ENCODE peak calls at places on chromosome X, in seven cellular contexts. S, Y, W, N, P, E and T are unnamed samples. For H3K36me3, the result is how much of the 10 kb centered on the place peaks cover.

GRCh38 chrX:149631293-149632165 is at the start of gene TMEM185A:
- DNase-seq in S (peak), Y (peak), W (peak), N (peak), P (peak), E (peak), T (peak)

GRCh38 chrX:17814557-17814956 is 46.5 kb downstream of the RAI2 start:
- DNase-seq in S (no peak), Y (no peak), W (no peak), N (no peak), P (no peak), E (no peak), T (no peak)

GRCh38 chrX:103831803-103832544 is at the start of gene RAB9B:
- DNase-seq in S (peak), Y (peak), W (peak), N (peak), P (peak), E (peak), T (peak)

GRCh38 chrX:15311119-15311518 is 4.3 kb downstream of the ASB11 start:
- DNase-seq in S (no peak), Y (no peak), W (no peak), N (no peak), P (no peak), E (no peak), T (no peak)

GRCh38 chrX:132270699-132271098 is 51.5 kb upstream of the RAP2C start:
- DNase-seq in S (no peak), Y (no peak), W (peak), N (peak), P (no peak), E (peak), T (no peak)

GRCh38 chrX:29661290-29661689 is 554.1 kb upstream of the MAGEB2 start:
- DNase-seq in S (no peak), Y (no peak), W (no peak), N (no peak), P (no peak), E (no peak), T (no peak)

GRCh38 chrX:111868726-111869638 is 7.0 kb upstream of the TRPC5OS start:
- DNase-seq in S (peak), Y (no peak), W (no peak), N (no peak), P (no peak), E (no peak), T (peak)

GRCh38 chrX:112058255-112058654 is 24.3 kb downstream of the TRPC5 start:
- DNase-seq in S (no peak), Y (no peak), W (no peak), N (no peak), P (no peak), E (no peak), T (no peak)

GRCh38 chrX:150361777-150362351 is 1.3 kb upstream of the MAMLD1 start:
- DNase-seq in S (peak), Y (peak), W (peak), N (no peak), P (no peak), E (no peak), T (no peak)

GRCh38 chrX:107940095-107940494 is 42.1 kb downstream of the TEX13B start:
- DNase-seq in S (no peak), Y (no peak), W (no peak), N (no peak), P (no peak), E (no peak), T (no peak)

GRCh38 chrX:115393271-115393670 is 103.8 kb downstream of the LUZP4 start:
- DNase-seq in S (no peak), Y (no peak), W (no peak), N (no peak), P (no peak), E (no peak), T (no peak)

GRCh38 chrX:41922694-41923171 is 621 bp downstream of the CASK start:
- DNase-seq in S (peak), Y (peak), W (peak), N (peak), P (peak), E (peak), T (peak)

GRCh38 chrX:331145-331771 is 12.7 kb upstream of the GTPBP6 start:
- DNase-seq in S (peak), Y (no peak), W (no peak), N (peak), P (peak), E (no peak), T (no peak)

GRCh38 chrX:46715521-46715920 is 43.4 kb downstream of the SLC9A7 start:
- DNase-seq in S (no peak), Y (no peak), W (no peak), N (no peak), P (no peak), E (no peak), T (no peak)

GRCh38 chrX:100743009-100743615 is 11.2 kb upstream of the SYTL4 start:
- DNase-seq in S (no peak), Y (no peak), W (no peak), N (no peak), P (no peak), E (no peak), T (no peak)

GRCh38 chrX:3807906-3808305 is 94.5 kb upstream of the PRKX start:
- DNase-seq in S (no peak), Y (no peak), W (no peak), N (no peak), P (no peak), E (no peak), T (no peak)

GRCh38 chrX:76148011-76148665 is 24.7 kb upstream of the PBDC1 start:
- DNase-seq in S (no peak), Y (no peak), W (no peak), N (no peak), P (no peak), E (no peak), T (peak)

GRCh38 chrX:19089555-19090040 is 32.7 kb downstream of the ADGRG2 start:
- DNase-seq in S (no peak), Y (no peak), W (no peak), N (no peak), P (no peak), E (no peak), T (no peak)

GRCh38 chrX:1536712-1537030 is 314 bp downstream of the P2RY8 start:
- DNase-seq in S (no peak), Y (no peak), W (no peak), N (no peak), P (peak), E (no peak), T (no peak)

GRCh38 chrX:37776283-37776986 is 3.4 kb upstream of the CYBB start:
- DNase-seq in S (no peak), Y (no peak), W (no peak), N (no peak), P (no peak), E (no peak), T (peak)

GRCh38 chrX:54423161-54423888 is 16.9 kb upstream of the TSR2 start:
- DNase-seq in S (peak), Y (no peak), W (no peak), N (no peak), P (no peak), E (no peak), T (no peak)

GRCh38 chrX:102651242-102651967 is at the start of gene GPRASP1:
- DNase-seq in S (peak), Y (peak), W (peak), N (peak), P (peak), E (peak), T (no peak)

GRCh38 chrX:42869011-42869410 is 91.0 kb upstream of the PPP1R2C start:
- DNase-seq in S (no peak), Y (no peak), W (no peak), N (no peak), P (no peak), E (no peak), T (peak)

GRCh38 chrX:131910565-131910964 is 112.5 kb upstream of the STK26 start:
- DNase-seq in S (no peak), Y (no peak), W (no peak), N (no peak), P (no peak), E (no peak), T (no peak)

GRCh38 chrX:2955838-2956237 is 26.7 kb upstream of the ARSD start:
- DNase-seq in S (no peak), Y (no peak), W (no peak), N (no peak), P (no peak), E (no peak), T (no peak)

GRCh38 chrX:53412441-53412840 is 10.0 kb downstream of the SMC1A start:
- DNase-seq in S (no peak), Y (no peak), W (no peak), N (no peak), P (no peak), E (no peak), T (no peak)
- H3K36me3 ChIP-seq in S (under half), Y (under half), W (half or more), N (half or more), P (half or more), E (under half), T (under half)

GRCh38 chrX:140764401-140764919 is 54.9 kb downstream of the LINC00632 start:
- DNase-seq in S (peak), Y (no peak), W (peak), N (no peak), P (no peak), E (no peak), T (no peak)

GRCh38 chrX:140762061-140762460 is 52.5 kb downstream of the LINC00632 start:
- DNase-seq in S (peak), Y (peak), W (no peak), N (no peak), P (no peak), E (peak), T (no peak)

GRCh38 chrX:140765043-140765784 is 55.7 kb downstream of the LINC00632 start:
- DNase-seq in S (peak), Y (no peak), W (no peak), N (no peak), P (no peak), E (no peak), T (no peak)

GRCh38 chrX:140767646-140768045 is 58.1 kb downstream of the LINC00632 start:
- DNase-seq in S (no peak), Y (no peak), W (no peak), N (no peak), P (no peak), E (no peak), T (no peak)

DNA sequence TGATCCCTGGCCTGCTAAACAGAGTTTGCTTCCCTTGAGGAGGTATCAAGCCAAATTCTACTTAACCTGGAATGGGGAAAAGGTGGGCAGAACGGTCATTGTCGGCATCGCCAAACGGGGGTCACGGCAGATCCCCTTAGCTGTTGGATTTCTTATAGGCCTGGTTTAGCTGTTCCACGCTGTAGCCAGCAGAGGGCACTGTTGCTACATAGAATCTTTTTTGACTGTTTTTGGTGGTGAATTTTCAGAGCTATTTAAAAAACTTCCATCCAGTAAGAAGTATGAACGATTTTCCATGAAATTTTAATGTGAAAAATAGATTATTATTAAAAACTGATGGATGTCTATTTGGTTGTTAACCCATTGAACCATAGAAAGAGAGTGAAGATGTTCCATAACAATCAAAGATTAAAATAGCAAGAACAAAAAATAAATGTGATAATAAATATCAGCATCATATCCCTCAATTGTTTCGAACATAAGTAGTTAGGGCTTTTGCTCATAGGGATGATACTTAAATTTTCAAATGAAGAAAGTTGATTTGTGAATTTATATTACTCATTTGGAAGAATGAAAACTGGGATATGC is 56.6 kb downstream of the LINC00632 start:
- DNase-seq in S (peak), Y (peak), W (no peak), N (no peak), P (peak), E (peak), T (no peak)
- H3K4me3 ChIP-seq in S (no peak), Y (no peak), W (peak), N (peak), P (peak), E (no peak), T (no peak)

GRCh38 chrX:56726609-56727008 is 2.4 kb upstream of the NBDY start:
- DNase-seq in S (peak), Y (peak), W (no peak), N (no peak), P (no peak), E (peak), T (no peak)
- TF ChIP-seq CTCF in S (peak), Y (peak), W (peak), N (peak), P (peak), E (peak), T (peak)

DNA sequence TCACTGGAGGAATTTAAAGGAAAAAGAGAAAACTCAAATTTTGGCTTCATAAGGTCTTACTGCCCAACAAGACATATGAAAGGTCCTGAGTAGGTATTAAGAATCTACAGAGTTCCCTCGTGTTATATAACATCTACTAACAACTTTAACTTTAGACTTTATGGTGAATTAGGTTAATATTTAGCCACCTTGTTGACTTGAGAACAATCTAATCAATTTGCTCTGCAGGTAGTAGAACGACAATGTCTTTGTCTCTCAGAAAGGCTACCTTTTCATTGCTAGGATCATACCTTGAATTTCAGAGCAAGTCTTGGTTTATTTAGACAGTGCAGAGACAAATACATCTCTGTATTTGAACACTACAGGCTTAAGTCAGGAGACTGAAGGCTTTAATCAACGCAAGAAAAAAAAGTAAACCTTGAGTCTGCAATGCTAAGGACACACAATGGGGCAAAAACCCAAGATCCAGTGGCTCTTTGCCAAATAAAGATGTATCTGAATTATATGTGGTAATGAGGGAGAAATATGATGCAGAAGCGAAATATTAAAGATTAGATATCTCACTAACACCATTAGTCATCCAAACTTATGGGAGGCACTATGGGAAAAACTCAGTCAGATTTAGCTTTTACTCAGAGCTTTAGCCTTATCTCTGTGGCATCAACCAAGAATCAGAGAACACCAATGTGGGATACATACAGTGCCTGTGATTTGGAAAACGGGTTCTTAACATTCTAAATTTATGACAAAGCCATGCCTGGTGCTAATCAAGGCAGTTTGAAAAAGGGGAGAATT is 93.6 kb upstream of the FTHL17 start:
- DNase-seq in S (no peak), Y (no peak), W (no peak), N (no peak), P (no peak), E (no peak), T (no peak)
- H3K36me3 ChIP-seq in S (under half), Y (under half), W (under half), N (under half), P (under half), E (under half), T (under half)

DNA sequence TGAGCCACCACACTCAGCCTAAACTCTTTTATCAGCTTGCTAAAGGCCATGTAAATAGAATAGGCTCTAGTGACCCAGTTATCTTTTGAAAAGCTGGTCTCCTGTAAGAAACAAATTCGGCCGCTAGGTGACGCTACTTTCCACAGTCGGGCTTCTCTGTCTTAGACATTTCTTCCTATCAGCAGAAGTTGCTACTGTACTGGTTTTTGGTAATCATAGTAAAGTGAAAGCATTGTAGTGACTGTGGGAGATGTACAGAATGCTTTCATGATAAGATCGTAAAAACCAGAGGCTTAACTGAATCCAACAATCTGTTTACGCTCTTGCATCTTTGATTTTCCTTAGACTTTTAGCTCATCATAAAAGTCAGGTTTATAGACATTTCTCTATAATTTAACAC is 82.6 kb downstream of the GK start:
- DNase-seq in S (peak), Y (peak), W (peak), N (peak), P (no peak), E (peak), T (peak)
- H3K4me3 ChIP-seq in S (no peak), Y (no peak), W (no peak), N (no peak), P (no peak), E (no peak), T (no peak)

GRCh38 chrX:154373340-154374306 is 811 bp downstream of the FLNA start:
- DNase-seq in S (peak), Y (no peak), W (no peak), N (peak), P (peak), E (peak), T (no peak)
- TF ChIP-seq CTCF in S (peak), Y (peak), W (peak), N (peak), P (peak), E (no peak), T (peak)

GRCh38 chrX:118566359-118566758 is 70.7 kb downstream of the DOCK11 start:
- DNase-seq in S (no peak), Y (no peak), W (no peak), N (no peak), P (no peak), E (no peak), T (no peak)

GRCh38 chrX:118565853-118566252 is 70.2 kb downstream of the DOCK11 start:
- DNase-seq in S (no peak), Y (no peak), W (no peak), N (no peak), P (no peak), E (no peak), T (no peak)

GRCh38 chrX:118564498-118564897 is 68.9 kb downstream of the DOCK11 start:
- DNase-seq in S (no peak), Y (no peak), W (no peak), N (no peak), P (no peak), E (no peak), T (no peak)

GRCh38 chrX:118562574-118563164 is 67.1 kb downstream of the DOCK11 start:
- DNase-seq in S (no peak), Y (no peak), W (no peak), N (no peak), P (no peak), E (no peak), T (no peak)

DNA sequence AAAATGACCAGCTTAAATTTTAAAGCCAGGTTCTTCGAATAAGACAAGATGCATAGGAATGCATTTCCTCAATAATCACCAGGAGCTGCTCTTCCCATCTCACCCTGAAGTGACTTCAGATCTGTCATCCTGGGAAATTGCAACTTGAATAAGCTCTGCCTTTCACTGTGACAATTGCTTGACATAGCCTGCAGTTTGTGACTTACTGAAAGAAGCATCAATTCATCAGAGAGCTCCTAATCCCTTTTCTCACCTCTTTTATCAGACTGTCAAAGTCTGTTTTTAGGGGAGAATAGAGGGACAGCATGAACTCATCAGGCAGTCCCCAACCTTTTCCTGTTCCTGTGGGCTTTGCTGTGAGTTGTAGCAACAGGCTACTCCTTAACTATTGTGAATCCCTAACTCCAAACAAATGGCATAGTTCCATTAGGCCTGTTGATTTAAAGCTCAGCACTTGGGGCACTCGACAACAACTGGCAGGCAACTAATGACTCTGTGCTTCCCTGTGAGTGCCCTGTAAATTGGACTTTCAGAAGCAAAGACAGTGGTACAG is 64.8 kb downstream of the DOCK11 start:
- DNase-seq in S (peak), Y (no peak), W (no peak), N (no peak), P (no peak), E (no peak), T (no peak)
- H3K36me3 ChIP-seq in S (under half), Y (under half), W (under half), N (under half), P (under half), E (under half), T (under half)